ENCODE peak calls at places on chromosomes 2 and 18, in ten cellular contexts. U is brain microvascular endothelial cell; K is naive thymus-derived CD4-positive, alpha-beta T cell; C is HCT116; L is adrenal gland; B is IMR-90; S is sigmoid colon; A is heart right ventricle; H is fibroblast of lung; D is astrocyte. P is an unnamed sample.

GRCh38 chr2:217445726-217446125 is 557.1 kb downstream of the TNS1 start:
- DNase-seq in U (no peak), K (no peak), C (no peak), L (no peak), B (no peak), S (no peak), A (no peak), H (peak), D (peak), P (no peak)

GRCh38 chr18:79540914-79541301 is 138.7 kb upstream of the CTDP1 start:
- DNase-seq in U (no peak), K (no peak), C (no peak), L (no peak), B (no peak), S (no peak), A (no peak), H (no peak), D (no peak), P (no peak)

GRCh38 chr2:231660860-231661259 is 47.5 kb upstream of the PTMA start:
- DNase-seq in U (no peak), K (no peak), C (no peak), L (no peak), B (no peak), S (no peak), A (no peak), H (no peak), D (no peak), P (no peak)

GRCh38 chr2:221779614-221780067 is 207.5 kb upstream of the EPHA4 start:
- DNase-seq in U (peak), K (no peak), C (no peak), L (no peak), B (peak), S (peak), A (no peak), H (peak), D (peak), P (no peak)

GRCh38 chr2:20012282-20013060 is at the start of gene MATN3:
- DNase-seq in U (no peak), K (no peak), C (no peak), L (peak), B (no peak), S (peak), A (peak), H (peak), D (peak), P (peak)

GRCh38 chr18:58417752-58418151 is 211.1 kb downstream of the ALPK2 start:
- DNase-seq in U (peak), K (no peak), C (no peak), L (no peak), B (peak), S (no peak), A (no peak), H (peak), D (peak), P (peak)

GRCh38 chr2:240156435-240157146 is 16.1 kb upstream of the OTOS start:
- DNase-seq in U (no peak), K (no peak), C (no peak), L (no peak), B (no peak), S (peak), A (no peak), H (no peak), D (no peak), P (no peak)

GRCh38 chr2:239311132-239312040 is 89.4 kb downstream of the HDAC4 start:
- DNase-seq in U (no peak), K (peak), C (no peak), L (peak), B (no peak), S (peak), A (no peak), H (no peak), D (no peak), P (no peak)

GRCh38 chr2:195612515-195613495 is 44.2 kb upstream of the SLC39A10 start:
- DNase-seq in U (peak), K (no peak), C (no peak), L (no peak), B (peak), S (no peak), A (no peak), H (peak), D (peak), P (peak)

GRCh38 chr18:61948196-61948800 is 55.5 kb upstream of the RNF152 start:
- DNase-seq in U (peak), K (no peak), C (no peak), L (no peak), B (peak), S (no peak), A (no peak), H (peak), D (peak), P (no peak)

GRCh38 chr18:5167827-5168226 is 29.2 kb downstream of the AKAIN1 start:
- DNase-seq in U (no peak), K (no peak), C (no peak), L (no peak), B (no peak), S (no peak), A (no peak), H (no peak), D (no peak), P (no peak)

GRCh38 chr2:120344214-120344990 is 1.5 kb upstream of the INHBB start:
- DNase-seq in U (no peak), K (peak), C (no peak), L (no peak), B (no peak), S (no peak), A (peak), H (peak), D (no peak), P (no peak)

GRCh38 chr18:11850821-11851155 is 425 bp upstream of the CHMP1B start:
- DNase-seq in U (no peak), K (no peak), C (no peak), L (no peak), B (no peak), S (no peak), A (no peak), H (no peak), D (no peak), P (peak)

GRCh38 chr2:188235364-188235763 is 56.3 kb upstream of the GULP1 start:
- DNase-seq in U (no peak), K (peak), C (no peak), L (no peak), B (no peak), S (no peak), A (no peak), H (peak), D (peak), P (no peak)

GRCh38 chr2:173193925-173194324 is 118.3 kb downstream of the MAP3K20 start:
- DNase-seq in U (peak), K (no peak), C (no peak), L (no peak), B (peak), S (no peak), A (no peak), H (peak), D (peak), P (no peak)

GRCh38 chr18:63454497-63454896 is 22.3 kb upstream of the SERPINB5 start:
- DNase-seq in U (no peak), K (no peak), C (no peak), L (no peak), B (no peak), S (no peak), A (no peak), H (no peak), D (no peak), P (peak)

GRCh38 chr2:10709290-10709939 is 12.0 kb upstream of the ATP6V1C2 start:
- DNase-seq in U (no peak), K (no peak), C (peak), L (no peak), B (no peak), S (no peak), A (no peak), H (no peak), D (no peak), P (peak)

GRCh38 chr18:57107141-57107832 is 39.6 kb upstream of the BOD1L2 start:
- DNase-seq in U (peak), K (no peak), C (no peak), L (no peak), B (peak), S (no peak), A (no peak), H (peak), D (peak), P (peak)

GRCh38 chr2:186947516-186947915 is 98.5 kb upstream of the ZSWIM2 start:
- DNase-seq in U (no peak), K (no peak), C (no peak), L (no peak), B (no peak), S (no peak), A (no peak), H (no peak), D (no peak), P (no peak)

GRCh38 chr2:172084734-172085459 is 410 bp upstream of the DLX1 start:
- DNase-seq in U (peak), K (no peak), C (peak), L (peak), B (peak), S (peak), A (peak), H (peak), D (peak), P (peak)

GRCh38 chr18:57839942-57840381 is 36.8 kb upstream of the ATP8B1 start:
- DNase-seq in U (peak), K (no peak), C (no peak), L (no peak), B (peak), S (no peak), A (no peak), H (peak), D (peak), P (peak)

GRCh38 chr2:905091-905832 is 45.4 kb upstream of the SNTG2 start:
- DNase-seq in U (no peak), K (no peak), C (no peak), L (no peak), B (no peak), S (no peak), A (no peak), H (no peak), D (no peak), P (no peak)

GRCh38 chr2:28557389-28558119 is 61.7 kb downstream of the PLB1 start:
- DNase-seq in U (no peak), K (no peak), C (no peak), L (peak), B (no peak), S (no peak), A (no peak), H (peak), D (no peak), P (no peak)

GRCh38 chr2:96084006-96084857 is 32.1 kb downstream of the ADRA2B start:
- DNase-seq in U (no peak), K (no peak), C (no peak), L (no peak), B (no peak), S (no peak), A (no peak), H (no peak), D (no peak), P (no peak)

GRCh38 chr2:26988165-26988879 is 17.9 kb downstream of the MAPRE3 start:
- DNase-seq in U (peak), K (no peak), C (no peak), L (no peak), B (peak), S (no peak), A (no peak), H (peak), D (peak), P (no peak)

GRCh38 chr18:59885579-59886163 is 14.1 kb upstream of the PMAIP1 start:
- DNase-seq in U (peak), K (peak), C (no peak), L (no peak), B (peak), S (no peak), A (no peak), H (peak), D (peak), P (no peak)

GRCh38 chr18:2223859-2224258 is 347.4 kb downstream of the METTL4 start:
- DNase-seq in U (peak), K (no peak), C (peak), L (peak), B (peak), S (no peak), A (no peak), H (peak), D (peak), P (peak)

GRCh38 chr2:144151877-144152276 is 368.0 kb downstream of the ZEB2 start:
- DNase-seq in U (no peak), K (no peak), C (no peak), L (no peak), B (no peak), S (no peak), A (no peak), H (no peak), D (no peak), P (no peak)

GRCh38 chr2:122070241-122070731 is 314.8 kb downstream of the TSN start:
- DNase-seq in U (peak), K (no peak), C (no peak), L (no peak), B (no peak), S (no peak), A (no peak), H (peak), D (peak), P (no peak)

GRCh38 chr2:47664817-47665216 is 118.1 kb upstream of the MSH6 start:
- DNase-seq in U (no peak), K (no peak), C (no peak), L (no peak), B (no peak), S (no peak), A (no peak), H (no peak), D (no peak), P (no peak)

GRCh38 chr2:43333096-43333655 is 106.8 kb upstream of the ZFP36L2 start:
- DNase-seq in U (no peak), K (no peak), C (no peak), L (no peak), B (no peak), S (no peak), A (no peak), H (no peak), D (no peak), P (no peak)

GRCh38 chr2:23268467-23269263 is 116.3 kb upstream of the KLHL29 start:
- DNase-seq in U (no peak), K (no peak), C (no peak), L (no peak), B (no peak), S (no peak), A (no peak), H (no peak), D (no peak), P (no peak)

GRCh38 chr2:71682341-71682740 is 229.0 kb downstream of the DYSF start:
- DNase-seq in U (no peak), K (no peak), C (no peak), L (no peak), B (no peak), S (peak), A (no peak), H (no peak), D (no peak), P (no peak)

GRCh38 chr2:8249191-8249590 is 432.7 kb upstream of the ID2 start:
- DNase-seq in U (no peak), K (no peak), C (no peak), L (no peak), B (no peak), S (no peak), A (peak), H (no peak), D (no peak), P (no peak)

DNA sequence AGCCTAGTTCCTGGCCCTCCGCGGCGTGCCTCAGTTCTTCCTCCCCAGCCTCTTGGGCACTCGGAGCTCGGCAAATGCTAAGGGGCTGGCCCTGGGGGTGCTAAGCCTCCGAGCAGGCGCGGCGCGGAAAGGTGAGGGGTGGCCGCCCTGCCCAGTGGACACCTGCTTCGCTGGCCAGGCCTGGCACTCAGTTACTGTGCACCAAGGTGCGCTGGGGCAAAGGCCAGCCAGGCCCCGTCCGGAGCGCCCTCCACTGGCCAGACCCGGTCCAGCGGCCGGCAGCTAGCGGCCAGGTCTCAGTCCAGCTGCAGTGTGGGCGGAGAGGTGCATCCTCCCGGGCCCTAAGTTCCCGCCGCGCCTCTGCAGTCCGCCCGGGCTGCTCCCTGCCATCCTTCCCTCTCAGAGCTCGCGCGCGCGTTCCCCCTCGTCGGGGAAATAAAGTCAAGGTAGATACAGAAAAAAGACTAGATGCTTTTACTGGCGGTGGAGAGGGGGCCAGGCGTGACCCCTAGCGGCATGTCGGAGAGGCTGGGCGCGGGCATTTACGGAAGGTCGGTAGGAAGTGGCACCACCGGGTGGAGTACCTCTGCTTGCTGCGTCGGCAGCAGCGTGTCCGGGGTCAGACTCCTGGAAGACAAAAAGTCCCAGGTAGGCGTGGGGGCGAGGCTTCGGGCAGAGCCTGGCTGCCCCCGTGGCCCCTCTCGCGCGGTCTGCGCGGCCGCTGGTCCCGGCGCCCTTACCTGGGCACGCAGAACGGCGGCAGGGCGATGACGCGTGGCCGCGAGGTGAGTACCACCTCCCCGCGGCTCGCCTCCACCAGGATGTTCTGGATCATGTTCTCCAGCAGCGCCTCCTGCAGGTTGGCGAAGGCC is 9.4 kb upstream of the CRYBA2 start:
- DNase-seq in U (peak), K (no peak), C (peak), L (no peak), B (no peak), S (no peak), A (no peak), H (peak), D (no peak), P (no peak)
- H3K27ac ChIP-seq in U (no peak), K (no peak), C (peak), L (no peak), B (no peak), S (no peak), A (no peak), H (no peak), D (no peak), P (no peak)

GRCh38 chr2:233352141-233352842 is 2.0 kb upstream of the DGKD start:
- DNase-seq in U (no peak), K (no peak), C (no peak), L (no peak), B (no peak), S (no peak), A (no peak), H (no peak), D (no peak), P (no peak)

GRCh38 chr2:233353101-233353768 is 1.1 kb upstream of the DGKD start:
- DNase-seq in U (no peak), K (no peak), C (no peak), L (peak), B (no peak), S (no peak), A (no peak), H (no peak), D (no peak), P (no peak)

GRCh38 chr2:233351423-233351822 is 2.9 kb upstream of the DGKD start:
- DNase-seq in U (peak), K (no peak), C (peak), L (peak), B (no peak), S (no peak), A (no peak), H (peak), D (peak), P (peak)

GRCh38 chr2:233349005-233349998 is 5.0 kb upstream of the DGKD start:
- DNase-seq in U (no peak), K (no peak), C (no peak), L (no peak), B (peak), S (no peak), A (peak), H (no peak), D (no peak), P (no peak)

DNA sequence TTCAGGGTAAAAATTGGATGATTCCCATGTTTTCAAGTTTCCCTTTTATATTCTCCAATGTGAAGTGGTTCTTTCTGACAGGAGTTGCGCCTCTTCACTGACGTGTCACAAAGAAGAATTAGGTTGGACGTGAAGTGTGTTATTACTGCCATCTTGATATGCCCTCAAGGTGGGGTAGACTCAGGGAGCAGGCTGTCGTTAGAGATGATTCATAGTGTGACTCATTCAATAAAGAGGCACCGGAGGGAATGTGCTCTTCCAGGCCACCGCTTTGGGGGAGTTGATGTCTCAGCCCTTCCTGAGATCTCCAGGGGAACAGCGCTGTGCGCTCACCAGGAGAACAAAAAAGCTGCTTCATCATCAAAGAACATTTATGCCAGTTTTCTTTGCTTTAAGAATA is 3.6 kb upstream of the DGKD start:
- DNase-seq in U (peak), K (no peak), C (peak), L (peak), B (peak), S (no peak), A (no peak), H (peak), D (peak), P (peak)
- H3K27ac ChIP-seq in U (peak), K (no peak), C (peak), L (no peak), B (no peak), S (no peak), A (no peak), H (no peak), D (peak), P (peak)

GRCh38 chr2:229220254-229220653 is 50.8 kb downstream of the PID1 start:
- DNase-seq in U (no peak), K (no peak), C (no peak), L (peak), B (no peak), S (no peak), A (no peak), H (no peak), D (no peak), P (no peak)

GRCh38 chr2:229226372-229226771 is 44.7 kb downstream of the PID1 start:
- DNase-seq in U (no peak), K (no peak), C (no peak), L (no peak), B (no peak), S (peak), A (no peak), H (no peak), D (no peak), P (no peak)

GRCh38 chr2:229223107-229223506 is 48.0 kb downstream of the PID1 start:
- DNase-seq in U (no peak), K (no peak), C (no peak), L (no peak), B (no peak), S (no peak), A (no peak), H (no peak), D (no peak), P (no peak)

GRCh38 chr2:229218329-229218921 is 52.7 kb downstream of the PID1 start:
- DNase-seq in U (no peak), K (no peak), C (no peak), L (no peak), B (no peak), S (no peak), A (no peak), H (no peak), D (no peak), P (no peak)

GRCh38 chr2:229221641-229222040 is 49.4 kb downstream of the PID1 start:
- DNase-seq in U (no peak), K (no peak), C (no peak), L (no peak), B (no peak), S (no peak), A (no peak), H (no peak), D (no peak), P (no peak)
- H3K27ac ChIP-seq in U (no peak), K (no peak), C (no peak), L (no peak), B (no peak), S (no peak), A (no peak), H (no peak), D (no peak), P (no peak)

GRCh38 chr2:84556190-84556589 is 39.9 kb downstream of the DNAH6 start:
- DNase-seq in U (no peak), K (no peak), C (no peak), L (no peak), B (no peak), S (no peak), A (no peak), H (no peak), D (no peak), P (no peak)

GRCh38 chr2:84548303-84548702 is 32.0 kb downstream of the DNAH6 start:
- DNase-seq in U (no peak), K (no peak), C (no peak), L (no peak), B (no peak), S (no peak), A (no peak), H (no peak), D (no peak), P (no peak)

GRCh38 chr2:84546551-84546950 is 30.3 kb downstream of the DNAH6 start:
- DNase-seq in U (no peak), K (no peak), C (no peak), L (no peak), B (no peak), S (no peak), A (no peak), H (no peak), D (no peak), P (no peak)

GRCh38 chr2:84545030-84545429 is 28.7 kb downstream of the DNAH6 start:
- DNase-seq in U (no peak), K (no peak), C (no peak), L (no peak), B (no peak), S (no peak), A (no peak), H (no peak), D (no peak), P (no peak)

DNA sequence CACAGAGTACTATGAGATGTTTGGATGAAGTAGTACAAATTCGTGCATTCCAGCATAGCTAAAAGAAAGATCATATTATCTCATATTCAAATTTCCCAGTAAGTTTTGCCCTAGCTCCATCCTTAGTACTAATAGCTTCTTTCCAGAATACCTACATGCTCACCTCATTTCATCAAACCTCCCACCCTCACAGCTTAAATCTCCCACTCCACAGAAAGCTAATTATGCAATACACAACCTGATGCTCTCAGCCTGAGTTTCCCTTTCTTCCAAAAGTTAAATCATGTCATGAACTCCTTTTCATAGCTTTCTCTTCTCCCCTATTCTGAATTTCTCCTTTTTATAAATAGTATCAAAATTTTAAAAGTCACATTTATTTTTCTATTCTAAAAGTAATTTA is 34.6 kb downstream of the DNAH6 start:
- DNase-seq in U (no peak), K (no peak), C (no peak), L (no peak), B (no peak), S (no peak), A (no peak), H (no peak), D (no peak), P (no peak)
- H3K27ac ChIP-seq in U (no peak), K (no peak), C (no peak), L (no peak), B (no peak), S (no peak), A (no peak), H (no peak), D (no peak), P (no peak)

P was measured in RWPE1.